ENCODE peak calls at places on chromosomes 16 and 17, in nine cellular contexts. One of them, this sample, is unnamed.

GRCh38 chr16:11781773-11782172 is 15.3 kb downstream of the ZC3H7A start:
- DNase-seq in NCI-H1436: peak
- DNase-seq in GM23248: no peak
- DNase-seq in Peyer's patch: no peak
- DNase-seq in bronchial epithelial cell: peak
- DNase-seq in left lobe of liver: no peak
- DNase-seq in HTR-8/SVneo: no peak
- DNase-seq in hypothalamus: no peak
- DNase-seq in GM13976: no peak
- DNase-seq in this sample: no peak

GRCh38 chr17:83137523-83137922 is 58.1 kb downstream of the METRNL start:
- DNase-seq in hypothalamus: no peak
- DNase-seq in NCI-H1436: no peak
- DNase-seq in bronchial epithelial cell: no peak
- DNase-seq in Peyer's patch: peak
- DNase-seq in GM23248: no peak
- DNase-seq in left lobe of liver: peak
- DNase-seq in GM13976: no peak
- DNase-seq in HTR-8/SVneo: no peak
- DNase-seq in this sample: no peak

GRCh38 chr17:3894927-3895343 is 2.1 kb upstream of the CAMKK1 start:
- DNase-seq in HTR-8/SVneo: no peak
- DNase-seq in left lobe of liver: no peak
- DNase-seq in GM13976: no peak
- DNase-seq in bronchial epithelial cell: peak
- DNase-seq in GM23248: peak
- DNase-seq in NCI-H1436: no peak
- DNase-seq in Peyer's patch: no peak
- DNase-seq in hypothalamus: no peak
- DNase-seq in this sample: no peak

GRCh38 chr17:27973258-27974044 is 69.0 kb upstream of the NLK start:
- DNase-seq in GM23248: no peak
- DNase-seq in NCI-H1436: no peak
- DNase-seq in Peyer's patch: no peak
- DNase-seq in GM13976: no peak
- DNase-seq in bronchial epithelial cell: no peak
- DNase-seq in HTR-8/SVneo: no peak
- DNase-seq in hypothalamus: no peak
- DNase-seq in left lobe of liver: no peak
- DNase-seq in this sample: no peak

GRCh38 chr16:72990571-72990970 is 57.4 kb downstream of the ZFHX3 start:
- DNase-seq in GM13976: no peak
- DNase-seq in bronchial epithelial cell: no peak
- DNase-seq in GM23248: no peak
- DNase-seq in HTR-8/SVneo: no peak
- DNase-seq in left lobe of liver: no peak
- DNase-seq in hypothalamus: no peak
- DNase-seq in NCI-H1436: no peak
- DNase-seq in Peyer's patch: no peak
- DNase-seq in this sample: no peak

GRCh38 chr17:76594676-76595075 is 9.0 kb upstream of the ST6GALNAC2 start:
- DNase-seq in GM23248: no peak
- DNase-seq in GM13976: no peak
- DNase-seq in NCI-H1436: no peak
- DNase-seq in left lobe of liver: no peak
- DNase-seq in Peyer's patch: no peak
- DNase-seq in bronchial epithelial cell: no peak
- DNase-seq in HTR-8/SVneo: no peak
- DNase-seq in hypothalamus: no peak
- DNase-seq in this sample: no peak

GRCh38 chr16:11994187-11995119 is 17.9 kb downstream of the SNX29 start:
- DNase-seq in left lobe of liver: no peak
- DNase-seq in GM13976: peak
- DNase-seq in GM23248: peak
- DNase-seq in Peyer's patch: no peak
- DNase-seq in bronchial epithelial cell: peak
- DNase-seq in HTR-8/SVneo: no peak
- DNase-seq in hypothalamus: peak
- DNase-seq in NCI-H1436: no peak
- DNase-seq in this sample: no peak

GRCh38 chr17:50939795-50940684 is 73.9 kb upstream of the TOB1 start:
- DNase-seq in Peyer's patch: no peak
- DNase-seq in GM13976: no peak
- DNase-seq in NCI-H1436: no peak
- DNase-seq in left lobe of liver: peak
- DNase-seq in HTR-8/SVneo: no peak
- DNase-seq in GM23248: no peak
- DNase-seq in hypothalamus: no peak
- DNase-seq in bronchial epithelial cell: no peak
- DNase-seq in this sample: no peak

GRCh38 chr17:14091367-14091766 is 22.1 kb downstream of the COX10 start:
- DNase-seq in GM23248: peak
- DNase-seq in bronchial epithelial cell: no peak
- DNase-seq in Peyer's patch: no peak
- DNase-seq in GM13976: no peak
- DNase-seq in NCI-H1436: no peak
- DNase-seq in hypothalamus: no peak
- DNase-seq in left lobe of liver: no peak
- DNase-seq in HTR-8/SVneo: no peak
- DNase-seq in this sample: no peak

GRCh38 chr17:49456172-49456965 is 38.7 kb upstream of the NGFR start:
- DNase-seq in GM13976: no peak
- DNase-seq in hypothalamus: no peak
- DNase-seq in left lobe of liver: no peak
- DNase-seq in Peyer's patch: no peak
- DNase-seq in bronchial epithelial cell: peak
- DNase-seq in GM23248: peak
- DNase-seq in HTR-8/SVneo: peak
- DNase-seq in NCI-H1436: no peak
- DNase-seq in this sample: no peak

GRCh38 chr16:76574651-76575050 is 297.4 kb downstream of the CNTNAP4 start:
- DNase-seq in hypothalamus: no peak
- DNase-seq in GM23248: no peak
- DNase-seq in HTR-8/SVneo: no peak
- DNase-seq in NCI-H1436: no peak
- DNase-seq in left lobe of liver: no peak
- DNase-seq in GM13976: no peak
- DNase-seq in Peyer's patch: no peak
- DNase-seq in bronchial epithelial cell: no peak
- DNase-seq in this sample: no peak

GRCh38 chr16:20878682-20879147 is 21.4 kb downstream of the DCUN1D3 start:
- DNase-seq in bronchial epithelial cell: no peak
- DNase-seq in GM13976: no peak
- DNase-seq in GM23248: no peak
- DNase-seq in hypothalamus: no peak
- DNase-seq in Peyer's patch: no peak
- DNase-seq in NCI-H1436: no peak
- DNase-seq in HTR-8/SVneo: no peak
- DNase-seq in left lobe of liver: peak
- DNase-seq in this sample: no peak

GRCh38 chr16:89422905-89423630 is 67.3 kb downstream of the ANKRD11 start:
- DNase-seq in hypothalamus: no peak
- DNase-seq in left lobe of liver: no peak
- DNase-seq in Peyer's patch: peak
- DNase-seq in GM23248: peak
- DNase-seq in bronchial epithelial cell: peak
- DNase-seq in GM13976: peak
- DNase-seq in NCI-H1436: no peak
- DNase-seq in HTR-8/SVneo: no peak
- DNase-seq in this sample: peak

GRCh38 chr16:68259421-68259820 is 4.9 kb upstream of the SLC7A6 start:
- DNase-seq in HTR-8/SVneo: no peak
- DNase-seq in GM13976: no peak
- DNase-seq in Peyer's patch: no peak
- DNase-seq in hypothalamus: no peak
- DNase-seq in NCI-H1436: no peak
- DNase-seq in GM23248: peak
- DNase-seq in left lobe of liver: no peak
- DNase-seq in bronchial epithelial cell: no peak
- DNase-seq in this sample: no peak

GRCh38 chr17:61314368-61315078 is 85.1 kb upstream of the TBX2 start:
- DNase-seq in NCI-H1436: no peak
- DNase-seq in hypothalamus: no peak
- DNase-seq in GM23248: peak
- DNase-seq in bronchial epithelial cell: peak
- DNase-seq in Peyer's patch: no peak
- DNase-seq in GM13976: no peak
- DNase-seq in left lobe of liver: no peak
- DNase-seq in HTR-8/SVneo: no peak
- DNase-seq in this sample: no peak

GRCh38 chr17:57604771-57605733 is 140.0 kb downstream of the CCDC182 start:
- DNase-seq in HTR-8/SVneo: no peak
- DNase-seq in bronchial epithelial cell: no peak
- DNase-seq in GM13976: peak
- DNase-seq in NCI-H1436: peak
- DNase-seq in Peyer's patch: peak
- DNase-seq in hypothalamus: peak
- DNase-seq in GM23248: peak
- DNase-seq in left lobe of liver: no peak
- DNase-seq in this sample: no peak

GRCh38 chr17:42436401-42436800 is 13.3 kb upstream of the CAVIN1 start:
- DNase-seq in GM13976: no peak
- DNase-seq in GM23248: peak
- DNase-seq in left lobe of liver: no peak
- DNase-seq in bronchial epithelial cell: peak
- DNase-seq in hypothalamus: no peak
- DNase-seq in Peyer's patch: no peak
- DNase-seq in HTR-8/SVneo: no peak
- DNase-seq in NCI-H1436: no peak
- DNase-seq in this sample: no peak

GRCh38 chr17:47188266-47188665 is 829 bp downstream of the CDC27 start:
- DNase-seq in GM13976: no peak
- DNase-seq in hypothalamus: no peak
- DNase-seq in left lobe of liver: no peak
- DNase-seq in HTR-8/SVneo: no peak
- DNase-seq in Peyer's patch: no peak
- DNase-seq in NCI-H1436: no peak
- DNase-seq in GM23248: peak
- DNase-seq in bronchial epithelial cell: peak
- DNase-seq in this sample: no peak

GRCh38 chr17:65444049-65444448 is 117.4 kb downstream of the AXIN2 start:
- DNase-seq in hypothalamus: no peak
- DNase-seq in Peyer's patch: no peak
- DNase-seq in NCI-H1436: no peak
- DNase-seq in GM23248: no peak
- DNase-seq in bronchial epithelial cell: no peak
- DNase-seq in HTR-8/SVneo: no peak
- DNase-seq in GM13976: no peak
- DNase-seq in left lobe of liver: no peak
- DNase-seq in this sample: no peak

GRCh38 chr16:67868290-67868689 is 4.6 kb upstream of the EDC4 start:
- DNase-seq in left lobe of liver: no peak
- DNase-seq in GM13976: no peak
- DNase-seq in hypothalamus: no peak
- DNase-seq in HTR-8/SVneo: no peak
- DNase-seq in bronchial epithelial cell: no peak
- DNase-seq in GM23248: no peak
- DNase-seq in Peyer's patch: no peak
- DNase-seq in NCI-H1436: no peak
- DNase-seq in this sample: no peak

GRCh38 chr17:83181991-83182619 is 102.7 kb downstream of the METRNL start:
- DNase-seq in NCI-H1436: no peak
- DNase-seq in hypothalamus: no peak
- DNase-seq in left lobe of liver: peak
- DNase-seq in bronchial epithelial cell: no peak
- DNase-seq in HTR-8/SVneo: no peak
- DNase-seq in GM23248: no peak
- DNase-seq in Peyer's patch: peak
- DNase-seq in GM13976: no peak
- DNase-seq in this sample: no peak

GRCh38 chr16:51880776-51881175 is 666.2 kb downstream of the TOX3 start:
- DNase-seq in GM23248: peak
- DNase-seq in Peyer's patch: no peak
- DNase-seq in HTR-8/SVneo: peak
- DNase-seq in left lobe of liver: no peak
- DNase-seq in NCI-H1436: no peak
- DNase-seq in bronchial epithelial cell: peak
- DNase-seq in GM13976: no peak
- DNase-seq in hypothalamus: no peak
- DNase-seq in this sample: no peak

GRCh38 chr16:31214705-31215286 is 877 bp downstream of the TRIM72 start:
- DNase-seq in bronchial epithelial cell: no peak
- DNase-seq in NCI-H1436: peak
- DNase-seq in Peyer's patch: no peak
- DNase-seq in GM13976: no peak
- DNase-seq in hypothalamus: no peak
- DNase-seq in HTR-8/SVneo: no peak
- DNase-seq in left lobe of liver: no peak
- DNase-seq in GM23248: peak
- DNase-seq in this sample: no peak

GRCh38 chr16:85564277-85565051 is 48.7 kb upstream of the GSE1 start:
- DNase-seq in GM23248: no peak
- DNase-seq in HTR-8/SVneo: no peak
- DNase-seq in GM13976: peak
- DNase-seq in Peyer's patch: no peak
- DNase-seq in hypothalamus: no peak
- DNase-seq in left lobe of liver: peak
- DNase-seq in bronchial epithelial cell: no peak
- DNase-seq in NCI-H1436: no peak
- DNase-seq in this sample: peak

GRCh38 chr17:19386276-19386863 is 620 bp downstream of the MFAP4 start:
- DNase-seq in GM13976: no peak
- DNase-seq in NCI-H1436: no peak
- DNase-seq in hypothalamus: no peak
- DNase-seq in GM23248: peak
- DNase-seq in left lobe of liver: no peak
- DNase-seq in Peyer's patch: no peak
- DNase-seq in HTR-8/SVneo: peak
- DNase-seq in bronchial epithelial cell: peak
- DNase-seq in this sample: no peak

GRCh38 chr16:12470311-12471229 is 333.1 kb downstream of the CPPED1 start:
- DNase-seq in GM23248: no peak
- DNase-seq in bronchial epithelial cell: no peak
- DNase-seq in Peyer's patch: no peak
- DNase-seq in hypothalamus: peak
- DNase-seq in HTR-8/SVneo: no peak
- DNase-seq in NCI-H1436: peak
- DNase-seq in left lobe of liver: no peak
- DNase-seq in GM13976: no peak
- DNase-seq in this sample: no peak

GRCh38 chr17:70869402-70870085 is 700.2 kb downstream of the KCNJ2 start:
- DNase-seq in Peyer's patch: no peak
- DNase-seq in GM23248: no peak
- DNase-seq in HTR-8/SVneo: no peak
- DNase-seq in left lobe of liver: no peak
- DNase-seq in hypothalamus: no peak
- DNase-seq in NCI-H1436: no peak
- DNase-seq in GM13976: no peak
- DNase-seq in bronchial epithelial cell: no peak
- DNase-seq in this sample: no peak

GRCh38 chr17:2736956-2737355 is 12.5 kb downstream of the CCDC92B start:
- DNase-seq in left lobe of liver: no peak
- DNase-seq in bronchial epithelial cell: peak
- DNase-seq in HTR-8/SVneo: no peak
- DNase-seq in GM23248: no peak
- DNase-seq in NCI-H1436: no peak
- DNase-seq in hypothalamus: no peak
- DNase-seq in GM13976: no peak
- DNase-seq in Peyer's patch: no peak
- DNase-seq in this sample: no peak

GRCh38 chr17:3502466-3502865 is 26.7 kb downstream of the ASPA start:
- DNase-seq in left lobe of liver: no peak
- DNase-seq in hypothalamus: no peak
- DNase-seq in bronchial epithelial cell: no peak
- DNase-seq in GM23248: no peak
- DNase-seq in HTR-8/SVneo: no peak
- DNase-seq in NCI-H1436: no peak
- DNase-seq in GM13976: no peak
- DNase-seq in Peyer's patch: no peak
- DNase-seq in this sample: no peak

GRCh38 chr17:48542114-48542955 is 2.6 kb downstream of the HOXB2 start:
- DNase-seq in bronchial epithelial cell: no peak
- DNase-seq in NCI-H1436: no peak
- DNase-seq in left lobe of liver: no peak
- DNase-seq in GM23248: peak
- DNase-seq in hypothalamus: no peak
- DNase-seq in GM13976: no peak
- DNase-seq in HTR-8/SVneo: no peak
- DNase-seq in Peyer's patch: no peak
- DNase-seq in this sample: no peak

GRCh38 chr16:75648265-75649076 is 898 bp downstream of the TERF2IP start:
- DNase-seq in HTR-8/SVneo: peak
- DNase-seq in NCI-H1436: peak
- DNase-seq in hypothalamus: peak
- DNase-seq in left lobe of liver: peak
- DNase-seq in bronchial epithelial cell: peak
- DNase-seq in GM23248: peak
- DNase-seq in GM13976: peak
- DNase-seq in Peyer's patch: peak
- DNase-seq in this sample: peak

This sample was measured in stimulated activated naive CD4-positive, alpha-beta T cell treated with Interleukin-2 at 50 U/mL for 16 hours.